ENCODE peak calls at places on chromosomes 3 and 15, in nine cellular contexts. One of them, this sample, is unnamed.

GRCh38 chr15:25177955-25178801 is 223.4 kb downstream of the SNRPN start:
- DNase-seq in GM13976: no peak
- DNase-seq in A549: no peak
- DNase-seq in AG10803: no peak
- DNase-seq in OCI-LY7: no peak
- DNase-seq in stomach: peak
- DNase-seq in AG04449: no peak
- DNase-seq in mammary epithelial cell: no peak
- DNase-seq in uterus: peak
- DNase-seq in this sample: no peak

GRCh38 chr3:98914210-98915080 is 12.9 kb upstream of the DCBLD2 start:
- DNase-seq in GM13976: no peak
- DNase-seq in A549: peak
- DNase-seq in AG10803: no peak
- DNase-seq in OCI-LY7: no peak
- DNase-seq in stomach: no peak
- DNase-seq in AG04449: no peak
- DNase-seq in mammary epithelial cell: peak
- DNase-seq in uterus: no peak
- DNase-seq in this sample: no peak

GRCh38 chr15:41048397-41048796 is 67.7 kb downstream of the INO80 start:
- DNase-seq in GM13976: peak
- DNase-seq in A549: no peak
- DNase-seq in AG10803: no peak
- DNase-seq in OCI-LY7: no peak
- DNase-seq in stomach: no peak
- DNase-seq in AG04449: no peak
- DNase-seq in mammary epithelial cell: no peak
- DNase-seq in uterus: no peak
- DNase-seq in this sample: no peak

GRCh38 chr3:8069981-8070380 is 431.6 kb upstream of the LMCD1 start:
- DNase-seq in GM13976: no peak
- DNase-seq in A549: no peak
- DNase-seq in AG10803: no peak
- DNase-seq in OCI-LY7: no peak
- DNase-seq in stomach: no peak
- DNase-seq in AG04449: no peak
- DNase-seq in mammary epithelial cell: no peak
- DNase-seq in uterus: no peak
- DNase-seq in this sample: no peak

GRCh38 chr15:76169013-76169412 is 109.2 kb downstream of the TMEM266 start:
- DNase-seq in GM13976: no peak
- DNase-seq in A549: peak
- DNase-seq in AG10803: no peak
- DNase-seq in OCI-LY7: peak
- DNase-seq in stomach: no peak
- DNase-seq in AG04449: no peak
- DNase-seq in mammary epithelial cell: peak
- DNase-seq in uterus: no peak
- DNase-seq in this sample: no peak

GRCh38 chr15:36960179-36960946 is 140.0 kb downstream of the MEIS2 start:
- DNase-seq in GM13976: no peak
- DNase-seq in A549: no peak
- DNase-seq in AG10803: no peak
- DNase-seq in OCI-LY7: no peak
- DNase-seq in stomach: no peak
- DNase-seq in AG04449: no peak
- DNase-seq in mammary epithelial cell: no peak
- DNase-seq in uterus: no peak
- DNase-seq in this sample: no peak

GRCh38 chr15:80615361-80615736 is 79.8 kb upstream of the ABHD17C start:
- DNase-seq in GM13976: no peak
- DNase-seq in A549: no peak
- DNase-seq in AG10803: no peak
- DNase-seq in OCI-LY7: no peak
- DNase-seq in stomach: no peak
- DNase-seq in AG04449: no peak
- DNase-seq in mammary epithelial cell: no peak
- DNase-seq in uterus: no peak
- DNase-seq in this sample: no peak

GRCh38 chr3:56624725-56625124 is 58.3 kb downstream of the TASOR start:
- DNase-seq in GM13976: no peak
- DNase-seq in A549: no peak
- DNase-seq in AG10803: peak
- DNase-seq in OCI-LY7: no peak
- DNase-seq in stomach: no peak
- DNase-seq in AG04449: peak
- DNase-seq in mammary epithelial cell: no peak
- DNase-seq in uterus: no peak
- DNase-seq in this sample: no peak

GRCh38 chr3:50171540-50172301 is 16.6 kb downstream of the SEMA3F start:
- DNase-seq in GM13976: no peak
- DNase-seq in A549: no peak
- DNase-seq in AG10803: no peak
- DNase-seq in OCI-LY7: no peak
- DNase-seq in stomach: peak
- DNase-seq in AG04449: no peak
- DNase-seq in mammary epithelial cell: no peak
- DNase-seq in uterus: no peak
- DNase-seq in this sample: no peak

GRCh38 chr15:98547741-98548166 is 100.6 kb upstream of the IGF1R start:
- DNase-seq in GM13976: no peak
- DNase-seq in A549: no peak
- DNase-seq in AG10803: no peak
- DNase-seq in OCI-LY7: no peak
- DNase-seq in stomach: no peak
- DNase-seq in AG04449: no peak
- DNase-seq in mammary epithelial cell: no peak
- DNase-seq in uterus: peak
- DNase-seq in this sample: peak

GRCh38 chr15:59276225-59277178 is 69.9 kb downstream of the LDHAL6B start:
- DNase-seq in GM13976: no peak
- DNase-seq in A549: peak
- DNase-seq in AG10803: no peak
- DNase-seq in OCI-LY7: no peak
- DNase-seq in stomach: no peak
- DNase-seq in AG04449: no peak
- DNase-seq in mammary epithelial cell: peak
- DNase-seq in uterus: no peak
- DNase-seq in this sample: no peak

GRCh38 chr3:158313344-158313927 is 203.5 kb downstream of the RSRC1 start:
- DNase-seq in GM13976: no peak
- DNase-seq in A549: peak
- DNase-seq in AG10803: peak
- DNase-seq in OCI-LY7: peak
- DNase-seq in stomach: no peak
- DNase-seq in AG04449: no peak
- DNase-seq in mammary epithelial cell: peak
- DNase-seq in uterus: no peak
- DNase-seq in this sample: no peak

DNA sequence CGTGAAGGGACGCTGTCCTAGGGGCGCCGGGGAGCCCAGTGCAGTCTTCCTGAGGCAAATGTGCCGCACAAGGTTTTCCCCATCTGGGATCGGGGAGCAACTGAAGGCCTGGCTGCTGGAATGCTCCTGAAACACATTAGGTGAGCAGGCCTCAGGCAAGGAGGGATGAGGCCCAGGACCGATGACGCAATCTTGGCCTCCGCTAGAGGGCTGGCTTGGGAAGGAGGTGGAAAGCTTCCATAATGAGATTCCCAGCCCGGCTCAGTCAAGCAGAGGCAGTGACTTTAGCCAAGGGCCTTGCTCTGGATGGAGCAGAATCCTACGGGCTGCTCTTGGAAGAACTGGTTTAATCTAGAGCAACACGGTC is 50.8 kb downstream of the CPN2 start:
- DNase-seq in GM13976: no peak
- DNase-seq in A549: no peak
- DNase-seq in AG10803: peak
- DNase-seq in OCI-LY7: no peak
- DNase-seq in stomach: peak
- DNase-seq in AG04449: no peak
- DNase-seq in mammary epithelial cell: no peak
- DNase-seq in uterus: peak
- DNase-seq in this sample: no peak
- TF ChIP-seq CTCF in GM13976: no peak
- TF ChIP-seq CTCF in A549: no peak
- TF ChIP-seq CTCF in AG10803: peak
- TF ChIP-seq CTCF in OCI-LY7: no peak
- TF ChIP-seq CTCF in stomach: no peak
- TF ChIP-seq CTCF in AG04449: no peak
- TF ChIP-seq CTCF in mammary epithelial cell: peak
- TF ChIP-seq CTCF in uterus: no peak
- TF ChIP-seq CTCF in this sample: no peak

GRCh38 chr3:69324362-69325025 is 61.4 kb downstream of the FRMD4B start:
- DNase-seq in GM13976: no peak
- DNase-seq in A549: no peak
- DNase-seq in AG10803: no peak
- DNase-seq in OCI-LY7: peak
- DNase-seq in stomach: no peak
- DNase-seq in AG04449: no peak
- DNase-seq in mammary epithelial cell: no peak
- DNase-seq in uterus: no peak
- DNase-seq in this sample: no peak
- TF ChIP-seq CTCF in GM13976: peak
- TF ChIP-seq CTCF in A549: peak
- TF ChIP-seq CTCF in AG10803: peak
- TF ChIP-seq CTCF in OCI-LY7: peak
- TF ChIP-seq CTCF in stomach: peak
- TF ChIP-seq CTCF in AG04449: peak
- TF ChIP-seq CTCF in mammary epithelial cell: peak
- TF ChIP-seq CTCF in uterus: no peak
- TF ChIP-seq CTCF in this sample: peak

GRCh38 chr3:37347941-37348340 is 173.6 kb upstream of the LRRFIP2 start:
- DNase-seq in GM13976: no peak
- DNase-seq in A549: no peak
- DNase-seq in AG10803: no peak
- DNase-seq in OCI-LY7: no peak
- DNase-seq in stomach: no peak
- DNase-seq in AG04449: no peak
- DNase-seq in mammary epithelial cell: peak
- DNase-seq in uterus: no peak
- DNase-seq in this sample: no peak

GRCh38 chr3:37346227-37347005 is 172.0 kb upstream of the LRRFIP2 start:
- DNase-seq in GM13976: no peak
- DNase-seq in A549: no peak
- DNase-seq in AG10803: no peak
- DNase-seq in OCI-LY7: no peak
- DNase-seq in stomach: no peak
- DNase-seq in AG04449: no peak
- DNase-seq in mammary epithelial cell: no peak
- DNase-seq in uterus: no peak
- DNase-seq in this sample: no peak

GRCh38 chr3:37348736-37349396 is 174.5 kb upstream of the LRRFIP2 start:
- DNase-seq in GM13976: no peak
- DNase-seq in A549: no peak
- DNase-seq in AG10803: no peak
- DNase-seq in OCI-LY7: no peak
- DNase-seq in stomach: no peak
- DNase-seq in AG04449: no peak
- DNase-seq in mammary epithelial cell: no peak
- DNase-seq in uterus: no peak
- DNase-seq in this sample: no peak

GRCh38 chr3:37349640-37350039 is 175.3 kb upstream of the LRRFIP2 start:
- DNase-seq in GM13976: no peak
- DNase-seq in A549: no peak
- DNase-seq in AG10803: no peak
- DNase-seq in OCI-LY7: no peak
- DNase-seq in stomach: no peak
- DNase-seq in AG04449: no peak
- DNase-seq in mammary epithelial cell: no peak
- DNase-seq in uterus: no peak
- DNase-seq in this sample: no peak
- TF ChIP-seq CTCF in GM13976: no peak
- TF ChIP-seq CTCF in A549: no peak
- TF ChIP-seq CTCF in AG10803: no peak
- TF ChIP-seq CTCF in OCI-LY7: no peak
- TF ChIP-seq CTCF in stomach: no peak
- TF ChIP-seq CTCF in AG04449: no peak
- TF ChIP-seq CTCF in mammary epithelial cell: no peak
- TF ChIP-seq CTCF in uterus: no peak
- TF ChIP-seq CTCF in this sample: no peak

GRCh38 chr3:155871746-155872158 is 1.3 kb downstream of the GMPS start:
- DNase-seq in GM13976: no peak
- DNase-seq in A549: no peak
- DNase-seq in AG10803: no peak
- DNase-seq in OCI-LY7: no peak
- DNase-seq in stomach: no peak
- DNase-seq in AG04449: no peak
- DNase-seq in mammary epithelial cell: no peak
- DNase-seq in uterus: no peak
- DNase-seq in this sample: no peak

GRCh38 chr3:155872904-155873646 is 2.6 kb downstream of the GMPS start:
- DNase-seq in GM13976: no peak
- DNase-seq in A549: no peak
- DNase-seq in AG10803: no peak
- DNase-seq in OCI-LY7: no peak
- DNase-seq in stomach: no peak
- DNase-seq in AG04449: no peak
- DNase-seq in mammary epithelial cell: no peak
- DNase-seq in uterus: no peak
- DNase-seq in this sample: no peak

GRCh38 chr3:155870945-155871745 is 695 bp downstream of the GMPS start:
- DNase-seq in GM13976: peak
- DNase-seq in A549: peak
- DNase-seq in AG10803: peak
- DNase-seq in OCI-LY7: peak
- DNase-seq in stomach: peak
- DNase-seq in AG04449: no peak
- DNase-seq in mammary epithelial cell: peak
- DNase-seq in uterus: peak
- DNase-seq in this sample: peak

GRCh38 chr3:155869664-155870063 is 786 bp upstream of the GMPS start:
- DNase-seq in GM13976: no peak
- DNase-seq in A549: no peak
- DNase-seq in AG10803: no peak
- DNase-seq in OCI-LY7: peak
- DNase-seq in stomach: no peak
- DNase-seq in AG04449: no peak
- DNase-seq in mammary epithelial cell: no peak
- DNase-seq in uterus: no peak
- DNase-seq in this sample: no peak

DNA sequence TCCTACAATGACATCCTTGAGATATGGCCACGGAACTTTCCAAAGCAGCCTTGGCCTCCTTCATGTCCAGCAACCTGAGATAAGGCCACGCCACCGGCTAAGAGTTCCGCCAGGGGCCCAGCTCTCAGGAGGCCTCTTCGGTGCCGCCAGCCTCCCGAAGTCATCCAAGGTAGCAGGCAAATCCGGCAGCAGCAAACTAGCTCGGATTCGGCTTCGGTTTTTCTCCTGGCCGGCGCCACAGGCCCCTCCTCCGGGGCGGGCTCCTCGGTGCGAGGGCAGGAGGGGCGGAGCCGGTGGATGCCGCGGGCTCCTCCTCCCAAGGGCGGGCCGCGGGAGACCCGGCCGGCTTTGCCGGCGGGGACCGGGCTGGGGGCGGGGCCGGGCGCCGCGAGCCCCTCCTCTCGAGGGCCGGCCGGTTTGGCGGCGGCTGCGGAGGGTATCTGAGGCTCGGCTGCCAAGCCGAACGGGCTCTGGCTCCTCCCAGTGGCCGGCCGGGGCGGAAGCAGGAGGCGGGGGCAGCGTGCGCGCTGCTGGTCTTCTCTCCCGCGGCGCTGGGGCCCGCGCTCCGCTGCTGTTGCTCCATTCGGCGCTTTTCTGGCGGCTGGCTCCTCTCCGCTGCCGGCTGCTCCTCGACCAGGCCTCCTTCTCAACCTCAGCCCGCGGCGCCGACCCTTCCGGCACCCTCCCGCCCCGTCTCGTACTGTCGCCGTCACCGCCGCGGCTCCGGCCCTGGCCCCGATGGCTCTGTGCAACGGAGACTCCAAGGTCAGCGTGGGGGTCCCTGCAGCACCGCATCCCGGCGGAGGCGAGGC is at the start of gene GMPS:
- DNase-seq in GM13976: peak
- DNase-seq in A549: peak
- DNase-seq in AG10803: peak
- DNase-seq in OCI-LY7: peak
- DNase-seq in stomach: peak
- DNase-seq in AG04449: peak
- DNase-seq in mammary epithelial cell: peak
- DNase-seq in uterus: peak
- DNase-seq in this sample: peak
- TF ChIP-seq CTCF in GM13976: peak
- TF ChIP-seq CTCF in A549: peak
- TF ChIP-seq CTCF in AG10803: peak
- TF ChIP-seq CTCF in OCI-LY7: peak
- TF ChIP-seq CTCF in stomach: peak
- TF ChIP-seq CTCF in AG04449: peak
- TF ChIP-seq CTCF in mammary epithelial cell: peak
- TF ChIP-seq CTCF in uterus: peak
- TF ChIP-seq CTCF in this sample: peak